ENCODE peak calls at places on chromosomes 12 and 14, in four cellular contexts. One of them, this sample, is unnamed.

GRCh38 chr12:47362131-47362686 is 282.4 kb upstream of the AMIGO2 start:
- DNase-seq in osteoblast: no peak
- DNase-seq in tibial artery: no peak
- DNase-seq in neural progenitor cell: no peak
- DNase-seq in this sample: no peak

GRCh38 chr14:100031506-100032281 is 33.5 kb upstream of the EVL start:
- DNase-seq in osteoblast: peak
- DNase-seq in tibial artery: peak
- DNase-seq in neural progenitor cell: no peak
- DNase-seq in this sample: no peak

GRCh38 chr12:6626654-6627283 is 9.0 kb downstream of the LPAR5 start:
- DNase-seq in osteoblast: peak
- DNase-seq in tibial artery: no peak
- DNase-seq in neural progenitor cell: no peak
- DNase-seq in this sample: no peak

GRCh38 chr14:56862843-56863242 is 52.6 kb upstream of the OTX2 start:
- DNase-seq in osteoblast: no peak
- DNase-seq in tibial artery: no peak
- DNase-seq in neural progenitor cell: no peak
- DNase-seq in this sample: no peak

GRCh38 chr14:104783484-104784217 is 11.9 kb downstream of the AKT1 start:
- DNase-seq in osteoblast: peak
- DNase-seq in tibial artery: no peak
- DNase-seq in neural progenitor cell: no peak
- DNase-seq in this sample: no peak

GRCh38 chr14:95375539-95376109 is 55.9 kb upstream of the CLMN start:
- DNase-seq in osteoblast: no peak
- DNase-seq in tibial artery: no peak
- DNase-seq in neural progenitor cell: no peak
- DNase-seq in this sample: no peak

GRCh38 chr12:78863482-78864427 is 819 bp upstream of the SYT1 start:
- DNase-seq in osteoblast: peak
- DNase-seq in tibial artery: no peak
- DNase-seq in neural progenitor cell: peak
- DNase-seq in this sample: peak

GRCh38 chr14:100577321-100577985 is 9.8 kb downstream of the BEGAIN start:
- DNase-seq in osteoblast: no peak
- DNase-seq in tibial artery: no peak
- DNase-seq in neural progenitor cell: no peak
- DNase-seq in this sample: no peak

GRCh38 chr14:70624972-70625371 is 16.7 kb upstream of the TTC9 start:
- DNase-seq in osteoblast: no peak
- DNase-seq in tibial artery: no peak
- DNase-seq in neural progenitor cell: no peak
- DNase-seq in this sample: no peak

GRCh38 chr12:59403259-59403932 is 192.4 kb upstream of the SLC16A7 start:
- DNase-seq in osteoblast: peak
- DNase-seq in tibial artery: peak
- DNase-seq in neural progenitor cell: peak
- DNase-seq in this sample: no peak

DNA sequence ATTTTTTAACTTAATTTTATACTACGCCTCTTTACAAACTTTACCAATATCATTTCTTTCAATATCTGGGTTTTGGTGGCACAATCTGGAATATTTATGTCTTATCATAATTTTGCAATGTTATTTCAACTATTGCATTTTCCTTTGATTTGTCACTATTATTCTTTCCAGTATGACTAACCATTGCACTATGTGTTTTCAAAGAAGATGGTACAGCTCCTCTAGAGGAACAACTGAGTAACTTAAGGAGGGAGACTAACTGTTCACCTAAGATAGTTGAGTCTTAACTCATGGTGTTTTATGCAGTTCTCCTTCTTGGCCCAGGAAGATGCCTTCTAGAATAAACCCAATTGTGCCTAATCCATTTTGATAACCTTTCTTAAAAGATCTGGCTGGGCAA is 60.5 kb upstream of the KIF21A start:
- DNase-seq in osteoblast: peak
- DNase-seq in tibial artery: no peak
- DNase-seq in neural progenitor cell: no peak
- DNase-seq in this sample: no peak
- TF ChIP-seq CTCF in osteoblast: peak
- TF ChIP-seq CTCF in tibial artery: no peak
- TF ChIP-seq CTCF in neural progenitor cell: no peak
- TF ChIP-seq CTCF in this sample: no peak

GRCh38 chr12:25557830-25558436 is 4.8 kb upstream of the LMNTD1 start:
- DNase-seq in osteoblast: peak
- DNase-seq in tibial artery: no peak
- DNase-seq in neural progenitor cell: peak
- DNase-seq in this sample: no peak
- TF ChIP-seq CTCF in osteoblast: peak
- TF ChIP-seq CTCF in tibial artery: no peak
- TF ChIP-seq CTCF in neural progenitor cell: peak
- TF ChIP-seq CTCF in this sample: no peak

GRCh38 chr14:42224053-42224888 is 617.6 kb downstream of the LRFN5 start:
- DNase-seq in osteoblast: peak
- DNase-seq in tibial artery: peak
- DNase-seq in neural progenitor cell: peak
- DNase-seq in this sample: peak
- TF ChIP-seq CTCF in osteoblast: peak
- TF ChIP-seq CTCF in tibial artery: peak
- TF ChIP-seq CTCF in neural progenitor cell: peak
- TF ChIP-seq CTCF in this sample: no peak

DNA sequence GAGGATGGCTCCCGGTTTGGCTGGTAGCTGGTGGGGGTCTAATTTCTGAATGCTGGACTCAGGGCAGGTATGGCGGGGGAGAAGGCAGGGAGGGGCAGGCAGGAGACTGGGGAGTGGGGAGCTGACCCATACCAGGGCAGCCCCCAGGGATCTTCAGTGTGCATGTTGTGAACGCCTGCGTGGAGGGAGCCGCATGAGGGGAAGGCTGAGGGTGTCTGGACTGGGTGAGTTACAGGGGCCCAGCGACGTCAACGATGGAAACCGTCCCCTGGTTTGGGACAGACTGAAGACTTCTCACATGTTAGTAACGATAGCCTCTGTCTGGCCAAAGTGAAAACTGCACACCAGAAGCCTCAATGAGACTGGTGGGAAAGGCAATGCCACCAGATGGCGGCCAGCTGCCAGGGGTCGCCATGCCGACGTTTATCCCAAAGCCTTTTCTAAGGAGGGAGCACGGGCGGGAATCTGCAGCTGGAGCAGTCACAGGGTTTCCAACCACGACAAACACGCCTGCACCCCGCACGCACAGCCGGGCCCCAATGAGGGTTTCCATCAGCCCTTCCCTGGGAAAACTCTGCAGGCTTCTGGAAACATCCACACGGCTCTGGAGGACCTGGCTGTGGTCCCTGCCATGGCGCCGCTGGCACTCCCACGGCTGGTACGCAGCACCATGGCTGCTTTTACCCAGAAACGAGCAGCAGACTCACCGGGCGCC is 14.0 kb downstream of the PGAM5 start:
- DNase-seq in osteoblast: peak
- DNase-seq in tibial artery: no peak
- DNase-seq in neural progenitor cell: no peak
- DNase-seq in this sample: no peak
- TF ChIP-seq CTCF in osteoblast: no peak
- TF ChIP-seq CTCF in tibial artery: no peak
- TF ChIP-seq CTCF in neural progenitor cell: no peak
- TF ChIP-seq CTCF in this sample: no peak

DNA sequence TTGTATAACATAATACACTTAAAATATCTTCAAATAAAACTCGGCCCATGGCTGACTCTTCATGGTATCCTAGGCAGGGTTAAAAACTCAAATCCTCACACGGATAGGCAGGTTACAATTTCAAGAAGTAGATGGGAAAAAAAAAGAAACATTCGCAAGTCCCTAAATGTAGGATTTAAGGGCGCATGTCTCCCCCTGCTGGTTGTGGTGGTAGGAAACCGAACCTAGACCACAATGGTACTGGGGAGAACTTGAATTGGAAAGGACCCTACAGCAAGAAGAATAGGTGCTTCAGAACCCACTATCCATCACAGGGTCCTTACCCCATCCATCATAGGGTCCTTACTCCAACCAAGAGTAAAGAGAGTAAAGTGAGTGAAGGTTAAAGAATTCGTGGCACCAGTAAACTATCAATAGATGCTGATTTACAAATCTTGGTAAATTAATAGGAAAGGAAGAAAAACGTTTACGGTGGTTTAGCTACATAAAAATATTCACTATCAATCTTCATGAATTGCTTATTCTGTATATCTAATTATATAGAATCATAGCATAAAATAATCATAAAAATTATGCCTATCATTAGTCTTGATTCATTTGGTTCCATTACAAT is 3.3 kb upstream of the CIPC start:
- DNase-seq in osteoblast: peak
- DNase-seq in tibial artery: peak
- DNase-seq in neural progenitor cell: peak
- DNase-seq in this sample: peak
- TF ChIP-seq CTCF in osteoblast: peak
- TF ChIP-seq CTCF in tibial artery: peak
- TF ChIP-seq CTCF in neural progenitor cell: peak
- TF ChIP-seq CTCF in this sample: peak

GRCh38 chr12:93991882-93992415 is 156.4 kb upstream of the PLXNC1 start:
- DNase-seq in osteoblast: peak
- DNase-seq in tibial artery: no peak
- DNase-seq in neural progenitor cell: no peak
- DNase-seq in this sample: no peak
- TF ChIP-seq CTCF in osteoblast: no peak
- TF ChIP-seq CTCF in tibial artery: no peak
- TF ChIP-seq CTCF in neural progenitor cell: no peak
- TF ChIP-seq CTCF in this sample: no peak

DNA sequence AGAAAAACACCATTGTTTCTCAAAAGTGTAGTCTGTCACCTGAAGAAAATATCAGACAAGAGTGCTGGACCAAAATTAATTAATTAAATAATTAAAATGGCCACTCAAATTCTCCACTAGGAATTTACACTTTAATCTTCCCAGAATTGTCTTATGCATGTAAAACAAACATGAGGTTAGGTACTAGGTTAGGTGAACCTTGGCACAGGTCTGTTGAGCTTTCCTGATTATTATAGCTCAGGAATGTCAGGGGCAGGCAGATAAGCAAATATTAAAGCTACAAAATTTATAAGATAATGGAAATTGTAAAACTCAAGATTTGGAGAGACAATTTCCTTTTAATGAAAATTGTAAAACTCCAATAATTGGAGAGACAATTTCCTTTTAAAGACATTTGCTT is 253.2 kb downstream of the BMP4 start:
- DNase-seq in osteoblast: no peak
- DNase-seq in tibial artery: no peak
- DNase-seq in neural progenitor cell: no peak
- DNase-seq in this sample: no peak
- TF ChIP-seq CTCF in osteoblast: no peak
- TF ChIP-seq CTCF in tibial artery: no peak
- TF ChIP-seq CTCF in neural progenitor cell: no peak
- TF ChIP-seq CTCF in this sample: no peak

GRCh38 chr14:77125275-77126073 is 16.1 kb downstream of the ZDHHC22 start:
- DNase-seq in osteoblast: peak
- DNase-seq in tibial artery: no peak
- DNase-seq in neural progenitor cell: peak
- DNase-seq in this sample: no peak
- TF ChIP-seq CTCF in osteoblast: no peak
- TF ChIP-seq CTCF in tibial artery: no peak
- TF ChIP-seq CTCF in neural progenitor cell: peak
- TF ChIP-seq CTCF in this sample: no peak

DNA sequence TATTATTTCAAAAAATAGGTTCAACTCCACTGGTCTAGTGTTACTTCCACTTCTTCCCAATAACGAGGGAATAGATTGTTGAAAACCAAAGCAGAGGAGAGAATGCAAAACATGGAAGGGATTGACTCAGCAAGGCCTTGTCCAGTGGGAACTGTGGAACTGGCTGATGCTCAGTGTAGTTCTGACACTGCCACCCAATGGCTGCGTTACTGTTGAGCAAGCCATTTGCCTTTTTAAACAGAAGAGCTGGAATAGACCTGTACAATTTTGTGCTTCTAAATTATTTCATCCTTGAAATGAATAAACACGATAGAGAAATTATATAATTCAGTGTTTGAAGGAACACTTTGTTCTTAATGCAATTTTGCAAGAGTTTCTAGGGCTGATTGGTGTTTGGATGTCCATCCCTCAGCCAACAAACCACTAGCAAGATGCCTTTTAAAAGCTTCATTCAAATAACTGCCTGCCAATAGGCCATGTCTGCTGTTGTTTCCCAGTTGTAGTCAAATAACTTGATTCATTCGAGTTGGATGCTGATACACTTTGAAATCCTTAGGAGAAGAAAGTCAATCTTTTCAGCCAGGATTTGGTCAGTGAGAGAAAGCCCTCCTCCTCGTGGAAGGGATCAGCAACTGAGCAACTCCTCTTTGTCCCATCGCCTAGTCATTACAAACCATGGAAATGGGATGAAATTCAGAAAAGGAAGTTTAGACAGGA is 7.2 kb upstream of the MGP start:
- DNase-seq in osteoblast: no peak
- DNase-seq in tibial artery: peak
- DNase-seq in neural progenitor cell: peak
- DNase-seq in this sample: no peak
- TF ChIP-seq CTCF in osteoblast: peak
- TF ChIP-seq CTCF in tibial artery: peak
- TF ChIP-seq CTCF in neural progenitor cell: peak
- TF ChIP-seq CTCF in this sample: no peak

GRCh38 chr14:89349196-89350008 is 67.6 kb downstream of the FOXN3 start:
- DNase-seq in osteoblast: peak
- DNase-seq in tibial artery: no peak
- DNase-seq in neural progenitor cell: peak
- DNase-seq in this sample: no peak

GRCh38 chr14:89351958-89352404 is 65.1 kb downstream of the FOXN3 start:
- DNase-seq in osteoblast: peak
- DNase-seq in tibial artery: no peak
- DNase-seq in neural progenitor cell: no peak
- DNase-seq in this sample: no peak

GRCh38 chr14:89348726-89349125 is 68.3 kb downstream of the FOXN3 start:
- DNase-seq in osteoblast: no peak
- DNase-seq in tibial artery: no peak
- DNase-seq in neural progenitor cell: no peak
- DNase-seq in this sample: no peak

GRCh38 chr14:89352976-89353817 is 63.8 kb downstream of the FOXN3 start:
- DNase-seq in osteoblast: no peak
- DNase-seq in tibial artery: no peak
- DNase-seq in neural progenitor cell: no peak
- DNase-seq in this sample: no peak

DNA sequence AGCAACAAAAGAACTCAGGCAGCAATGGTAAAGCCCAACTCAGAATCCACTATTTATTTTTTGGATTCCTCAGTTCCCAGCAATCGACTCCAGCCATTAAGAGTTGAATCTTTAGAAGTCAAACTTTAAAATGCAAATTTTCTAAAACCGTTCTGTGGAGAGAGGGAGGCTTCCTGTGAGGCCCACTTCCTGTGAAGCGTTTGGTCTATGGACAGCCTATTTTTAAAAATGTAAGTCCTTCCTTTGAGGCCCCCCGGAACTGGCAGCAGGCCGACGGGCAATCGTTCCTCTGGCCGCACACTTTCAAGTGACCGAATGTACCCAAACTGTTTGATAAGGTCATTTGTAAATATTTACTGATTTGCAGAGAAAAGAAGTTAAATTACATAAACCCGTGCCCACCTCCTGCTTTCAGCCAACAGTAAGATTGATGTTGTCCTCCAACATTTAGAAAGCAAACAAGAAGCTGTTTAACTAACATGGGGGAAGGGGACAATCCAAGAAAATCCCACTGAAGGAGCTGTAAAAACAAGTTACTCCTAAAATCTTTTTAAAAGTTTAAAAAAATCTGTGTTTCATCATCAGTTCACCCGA is 65.6 kb downstream of the FOXN3 start:
- DNase-seq in osteoblast: peak
- DNase-seq in tibial artery: no peak
- DNase-seq in neural progenitor cell: peak
- DNase-seq in this sample: no peak
- TF ChIP-seq CTCF in osteoblast: no peak
- TF ChIP-seq CTCF in tibial artery: no peak
- TF ChIP-seq CTCF in neural progenitor cell: no peak
- TF ChIP-seq CTCF in this sample: no peak